ENCODE peak calls at places on chromosomes 2 and 18, in six cellular contexts. X is NCI-H2107, R is Caki2, P is fibroblast of lung, K is T-helper 9 cell, S is left ventricle myocardium superior. D is an unnamed sample.

GRCh38 chr2:15539999-15540398 is 21.1 kb downstream of the NBAS start:
- DNase-seq in X (no peak), R (no peak), P (no peak), K (no peak), S (no peak), D (no peak)

GRCh38 chr2:171587567-171587966 is 65.3 kb downstream of the CYBRD1 start:
- DNase-seq in X (no peak), R (no peak), P (peak), K (no peak), S (no peak), D (no peak)

GRCh38 chr2:145595296-145595695 is 1075.4 kb upstream of the ZEB2 start:
- DNase-seq in X (no peak), R (no peak), P (no peak), K (no peak), S (no peak), D (no peak)

GRCh38 chr2:134143568-134143967 is 110.3 kb upstream of the MGAT5 start:
- DNase-seq in X (no peak), R (no peak), P (no peak), K (no peak), S (no peak), D (no peak)

GRCh38 chr2:136117909-136118818 is at the start of gene CXCR4:
- DNase-seq in X (peak), R (peak), P (peak), K (peak), S (peak), D (peak)

GRCh38 chr2:28161466-28161865 is 231.2 kb upstream of the FOSL2 start:
- DNase-seq in X (no peak), R (no peak), P (peak), K (no peak), S (no peak), D (no peak)

GRCh38 chr2:122236152-122236892 is 480.9 kb downstream of the TSN start:
- DNase-seq in X (no peak), R (peak), P (peak), K (no peak), S (no peak), D (no peak)

GRCh38 chr18:8706981-8707940 is 1.9 kb downstream of the MTCL1 start:
- DNase-seq in X (peak), R (peak), P (peak), K (no peak), S (peak), D (peak)

GRCh38 chr2:173752152-173752551 is 213.0 kb downstream of the SP3 start:
- DNase-seq in X (no peak), R (no peak), P (peak), K (no peak), S (no peak), D (no peak)

GRCh38 chr2:126696644-126697520 is 40.9 kb downstream of the GYPC start:
- DNase-seq in X (no peak), R (no peak), P (no peak), K (no peak), S (peak), D (no peak)

GRCh38 chr2:232857158-232857563 is 12.9 kb upstream of the SNORC start:
- DNase-seq in X (no peak), R (peak), P (peak), K (no peak), S (no peak), D (no peak)

GRCh38 chr2:174059875-174060226 is 94.7 kb upstream of the SP3 start:
- DNase-seq in X (no peak), R (no peak), P (peak), K (no peak), S (no peak), D (no peak)

GRCh38 chr2:141770511-141770910 is 360.3 kb downstream of the LRP1B start:
- DNase-seq in X (no peak), R (no peak), P (no peak), K (no peak), S (no peak), D (no peak)

GRCh38 chr2:234483568-234484251 is 13.2 kb downstream of the ARL4C start:
- DNase-seq in X (no peak), R (no peak), P (peak), K (peak), S (no peak), D (peak)

GRCh38 chr18:23809411-23809810 is 120.2 kb downstream of the LAMA3 start:
- DNase-seq in X (no peak), R (no peak), P (no peak), K (no peak), S (no peak), D (no peak)

GRCh38 chr2:11732587-11732986 is 13.8 kb upstream of the LPIN1 start:
- DNase-seq in X (no peak), R (no peak), P (no peak), K (no peak), S (no peak), D (no peak)

GRCh38 chr2:65662654-65663432 is 230.4 kb upstream of the SPRED2 start:
- DNase-seq in X (no peak), R (no peak), P (peak), K (no peak), S (no peak), D (no peak)

GRCh38 chr2:232833830-232834229 is 36.2 kb upstream of the SNORC start:
- DNase-seq in X (no peak), R (no peak), P (no peak), K (no peak), S (no peak), D (no peak)

GRCh38 chr2:84388133-84388532 is 70.9 kb downstream of the SUCLG1 start:
- DNase-seq in X (no peak), R (peak), P (no peak), K (no peak), S (no peak), D (no peak)

GRCh38 chr2:107635883-107636282 is 190.8 kb upstream of the RGPD4 start:
- DNase-seq in X (no peak), R (peak), P (peak), K (no peak), S (no peak), D (no peak)

GRCh38 chr2:23425338-23425871 is 40.4 kb downstream of the KLHL29 start:
- DNase-seq in X (no peak), R (no peak), P (no peak), K (no peak), S (no peak), D (no peak)

GRCh38 chr2:64661770-64662169 is 8.1 kb upstream of the SERTAD2 start:
- DNase-seq in X (no peak), R (no peak), P (no peak), K (no peak), S (no peak), D (no peak)

GRCh38 chr2:128381001-128381938 is 62.6 kb upstream of the HS6ST1 start:
- DNase-seq in X (no peak), R (no peak), P (no peak), K (no peak), S (no peak), D (no peak)

GRCh38 chr18:58288922-58289797 is 245.1 kb downstream of the NEDD4L start:
- DNase-seq in X (peak), R (peak), P (peak), K (no peak), S (no peak), D (no peak)

GRCh38 chr18:57802166-57802868 is 798 bp downstream of the ATP8B1 start:
- DNase-seq in X (no peak), R (no peak), P (no peak), K (no peak), S (no peak), D (no peak)

GRCh38 chr18:31837879-31838278 is 77.2 kb upstream of the SLC25A52 start:
- DNase-seq in X (no peak), R (no peak), P (no peak), K (no peak), S (no peak), D (no peak)